ENCODE peak calls at places on chromosomes 5 and 9, in eight cellular contexts. T is stomach; W is cardiac muscle cell; G is CD8-positive, alpha-beta memory T cell; V is aorta; F is AG04450; J is heart right ventricle; E is lung. S is an unnamed sample.

GRCh38 chr9:136847065-136847826 is 2.0 kb upstream of the PHPT1 start:
- DNase-seq in T (peak; percentile 65), W (peak; percentile 80), G (no peak), V (no peak), F (no peak), J (peak; percentile 71), E (peak; percentile 73), S (no peak)

GRCh38 chr9:138100711-138101349 is 223.2 kb downstream of the CACNA1B start:
- DNase-seq in T (peak; percentile 16), W (no peak), G (no peak), V (peak; percentile 63), F (no peak), J (no peak), E (no peak), S (no peak)

GRCh38 chr5:32332971-32333370 is 20.2 kb upstream of the MTMR12 start:
- DNase-seq in T (no peak), W (no peak), G (no peak), V (no peak), F (no peak), J (no peak), E (no peak), S (no peak)

GRCh38 chr5:107812570-107813141 is 141.9 kb upstream of the EFNA5 start:
- DNase-seq in T (no peak), W (peak; percentile 9), G (no peak), V (no peak), F (peak; percentile 66), J (peak; percentile 59), E (no peak), S (no peak)

GRCh38 chr9:96618209-96619108 is 1.2 kb downstream of the CDC14B start:
- DNase-seq in T (peak; percentile 52), W (peak; percentile 58), G (peak; percentile 7), V (peak; percentile 91), F (no peak), J (peak; percentile 40), E (no peak), S (peak; percentile 85)

GRCh38 chr9:133144887-133145466 is 18.7 kb downstream of the GBGT1 start:
- DNase-seq in T (no peak), W (no peak), G (no peak), V (no peak), F (no peak), J (no peak), E (no peak), S (peak; percentile 46)

GRCh38 chr9:14272924-14273528 is 40.9 kb downstream of the NFIB start:
- DNase-seq in T (no peak), W (no peak), G (no peak), V (no peak), F (no peak), J (no peak), E (no peak), S (no peak)

GRCh38 chr9:98503867-98504800 is 204.6 kb downstream of the GABBR2 start:
- DNase-seq in T (no peak), W (no peak), G (no peak), V (no peak), F (no peak), J (no peak), E (peak; percentile 10), S (no peak)

GRCh38 chr5:135079282-135079681 is 45.3 kb upstream of the PITX1 start:
- DNase-seq in T (no peak), W (no peak), G (no peak), V (peak; percentile 19), F (no peak), J (no peak), E (no peak), S (no peak)

GRCh38 chr5:50666261-50667078 is at the start of gene PARP8:
- DNase-seq in T (peak; percentile 51), W (peak; percentile 65), G (peak; percentile 67), V (peak; percentile 82), F (peak; percentile 11), J (peak; percentile 58), E (peak; percentile 49), S (peak; percentile 16)

GRCh38 chr9:16769291-16769690 is 101.2 kb downstream of the BNC2 start:
- DNase-seq in T (no peak), W (no peak), G (no peak), V (no peak), F (no peak), J (no peak), E (no peak), S (no peak)

GRCh38 chr5:40797273-40798011 is 732 bp downstream of the PRKAA1 start:
- DNase-seq in T (peak; percentile 73), W (peak; percentile 88), G (peak; percentile 75), V (peak; percentile 92), F (no peak), J (peak; percentile 74), E (peak; percentile 73), S (peak; percentile 88)

DNA sequence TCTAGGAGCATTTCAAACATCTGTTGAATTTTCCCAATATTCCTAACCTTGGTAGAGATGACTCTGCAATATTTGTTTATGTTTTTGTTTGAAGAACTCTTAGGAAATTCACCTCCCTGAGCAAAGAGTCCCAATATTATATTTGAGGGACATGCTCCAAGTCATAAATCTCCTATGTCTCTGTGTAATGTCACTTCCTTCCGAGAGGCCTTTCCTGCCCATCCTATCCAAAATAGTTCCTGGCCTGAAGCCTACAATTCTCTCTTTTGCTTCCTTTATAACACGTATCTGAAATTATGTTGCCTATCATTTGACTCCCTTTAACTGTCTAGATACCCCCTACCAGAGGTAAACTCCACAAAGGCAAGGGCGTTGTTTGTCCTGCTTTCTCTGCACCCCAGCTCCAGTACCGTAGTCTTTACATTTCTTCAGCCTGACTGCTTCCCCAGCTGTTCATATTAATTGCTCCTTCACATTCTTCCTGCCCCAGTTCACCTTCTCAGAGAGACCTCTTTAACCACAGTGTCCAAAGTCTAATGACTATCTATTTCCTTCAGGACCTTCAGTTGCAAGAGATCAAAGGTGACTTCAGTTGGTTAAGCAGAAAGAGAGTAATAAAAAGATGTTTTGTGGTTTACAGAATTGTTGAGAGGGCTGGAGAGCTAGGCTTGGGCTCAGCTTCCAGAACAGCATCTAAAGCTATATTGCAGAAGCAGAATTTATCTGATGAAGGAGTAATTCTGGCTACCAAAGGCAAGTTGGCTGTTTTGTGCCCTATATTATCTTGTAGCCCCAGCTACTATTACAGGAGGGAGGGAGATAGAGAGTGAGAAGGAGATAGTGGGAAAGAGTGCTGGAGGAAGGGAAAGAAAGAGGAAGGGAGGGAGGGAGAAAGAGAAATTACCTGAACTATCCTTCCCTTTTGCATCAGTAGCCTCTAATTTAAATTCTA is 109.3 kb upstream of the TMEM161B start:
- DNase-seq in T (no peak), W (no peak), G (no peak), V (no peak), F (no peak), J (no peak), E (no peak), S (peak; percentile 35)
- H3K9me3 ChIP-seq in T (no peaks in the 10 kb centered on the region), W (no peaks in the 10 kb centered on the region), G (no peaks in the 10 kb centered on the region), V (peaks cover 5% of the 10 kb centered on the region), F (no peaks in the 10 kb centered on the region), J (no peaks in the 10 kb centered on the region), E (no peaks in the 10 kb centered on the region), S (no peaks in the 10 kb centered on the region)

DNA sequence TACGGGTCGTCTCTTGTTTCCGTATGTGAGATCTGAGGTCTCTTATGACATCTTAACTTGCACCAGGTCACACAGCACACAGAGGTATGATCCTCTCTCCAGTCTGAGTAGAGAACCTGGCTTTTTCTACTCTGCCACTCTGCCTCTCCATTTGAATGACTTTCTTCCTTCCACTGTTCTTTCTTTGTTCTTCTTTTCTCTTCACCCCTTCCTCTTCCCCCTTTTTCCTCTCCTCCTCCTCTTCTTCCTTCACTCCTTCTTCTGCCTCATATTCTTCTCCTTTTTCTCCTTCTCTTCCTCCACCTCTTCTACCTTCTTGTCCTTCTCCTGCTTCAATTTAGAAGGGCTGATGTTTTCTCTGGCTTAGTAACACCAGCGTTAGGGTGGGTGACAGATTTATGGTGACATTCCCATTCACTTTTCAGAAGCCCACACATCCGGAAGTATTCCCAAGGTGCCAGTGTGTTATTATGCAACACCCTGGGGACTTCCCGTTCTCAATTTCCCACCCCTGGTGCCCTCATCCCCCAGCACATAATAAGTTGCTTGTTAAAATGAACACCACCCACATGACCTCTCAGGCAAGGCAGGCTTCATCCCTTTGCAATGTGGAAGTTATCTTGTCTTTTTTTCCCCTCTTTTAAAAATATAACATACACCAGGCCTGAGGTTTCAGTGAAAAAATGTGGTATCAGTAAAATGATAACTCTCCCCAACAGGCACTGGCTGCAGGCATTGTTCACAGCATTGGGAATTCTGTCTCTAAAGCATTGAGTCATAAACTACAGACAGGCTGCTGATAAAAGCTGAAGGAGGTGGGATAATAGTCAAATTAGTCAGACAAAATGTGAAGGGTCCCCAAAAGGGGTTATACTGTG is 122.1 kb downstream of the PAPPA start:
- DNase-seq in T (no peak), W (peak; percentile 81), G (no peak), V (no peak), F (no peak), J (no peak), E (no peak), S (no peak)
- H3K27me3 ChIP-seq in T (no peaks in the 10 kb centered on the region), W (peaks cover 16% of the 10 kb centered on the region), G (no peaks in the 10 kb centered on the region), V (no peaks in the 10 kb centered on the region), F (no peaks in the 10 kb centered on the region), J (no peaks in the 10 kb centered on the region), E (no peaks in the 10 kb centered on the region), S (no peaks in the 10 kb centered on the region)

DNA sequence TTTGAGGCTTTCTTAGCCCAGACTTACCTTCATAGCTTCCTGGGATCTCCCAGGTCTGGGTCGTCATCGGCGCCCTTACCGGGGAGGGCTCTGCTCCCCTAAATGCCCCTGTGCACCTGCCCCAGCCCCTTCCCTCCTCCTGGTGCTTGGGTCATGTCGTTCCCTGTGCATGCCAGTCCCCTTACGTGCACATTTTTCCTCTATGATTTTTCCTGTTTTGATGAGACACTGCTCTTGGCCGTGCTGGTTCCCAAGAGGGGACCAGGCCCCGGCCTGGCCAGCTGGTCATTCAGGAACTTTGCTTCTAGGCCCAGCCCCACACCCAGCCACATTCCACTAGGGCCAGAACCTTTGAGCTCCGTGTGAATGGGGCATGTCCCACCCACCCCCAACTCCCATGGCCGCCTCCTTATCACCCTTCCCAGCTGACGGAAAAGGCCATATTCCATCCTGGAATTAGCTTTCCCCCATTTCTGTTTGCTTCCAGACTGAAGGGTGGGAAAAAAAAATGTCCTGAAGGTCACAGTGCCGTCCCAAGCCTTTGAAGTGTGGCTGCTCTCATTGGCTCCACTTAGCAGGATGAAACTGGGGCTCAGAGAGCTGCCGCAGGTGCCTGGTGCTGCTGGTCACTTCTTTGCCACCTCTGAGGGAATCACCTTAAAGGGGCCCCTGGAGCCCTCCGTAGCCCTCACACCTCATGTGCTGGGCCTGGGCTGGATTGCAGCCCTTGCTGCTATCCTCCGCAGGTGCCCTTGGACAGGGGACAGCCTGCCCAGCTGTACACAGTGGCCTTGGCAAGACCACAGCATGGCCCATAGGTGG is 25.1 kb downstream of the ERGIC1 start:
- DNase-seq in T (peak; percentile 73), W (peak; percentile 70), G (no peak), V (peak; percentile 93), F (peak; percentile 47), J (peak; percentile 85), E (peak; percentile 66), S (no peak)
- H3K9me3 ChIP-seq in T (no peaks in the 10 kb centered on the region), W (no peaks in the 10 kb centered on the region), G (no peaks in the 10 kb centered on the region), V (no peaks in the 10 kb centered on the region), F (no peaks in the 10 kb centered on the region), J (no peaks in the 10 kb centered on the region), E (no peaks in the 10 kb centered on the region), S (no peaks in the 10 kb centered on the region)

DNA sequence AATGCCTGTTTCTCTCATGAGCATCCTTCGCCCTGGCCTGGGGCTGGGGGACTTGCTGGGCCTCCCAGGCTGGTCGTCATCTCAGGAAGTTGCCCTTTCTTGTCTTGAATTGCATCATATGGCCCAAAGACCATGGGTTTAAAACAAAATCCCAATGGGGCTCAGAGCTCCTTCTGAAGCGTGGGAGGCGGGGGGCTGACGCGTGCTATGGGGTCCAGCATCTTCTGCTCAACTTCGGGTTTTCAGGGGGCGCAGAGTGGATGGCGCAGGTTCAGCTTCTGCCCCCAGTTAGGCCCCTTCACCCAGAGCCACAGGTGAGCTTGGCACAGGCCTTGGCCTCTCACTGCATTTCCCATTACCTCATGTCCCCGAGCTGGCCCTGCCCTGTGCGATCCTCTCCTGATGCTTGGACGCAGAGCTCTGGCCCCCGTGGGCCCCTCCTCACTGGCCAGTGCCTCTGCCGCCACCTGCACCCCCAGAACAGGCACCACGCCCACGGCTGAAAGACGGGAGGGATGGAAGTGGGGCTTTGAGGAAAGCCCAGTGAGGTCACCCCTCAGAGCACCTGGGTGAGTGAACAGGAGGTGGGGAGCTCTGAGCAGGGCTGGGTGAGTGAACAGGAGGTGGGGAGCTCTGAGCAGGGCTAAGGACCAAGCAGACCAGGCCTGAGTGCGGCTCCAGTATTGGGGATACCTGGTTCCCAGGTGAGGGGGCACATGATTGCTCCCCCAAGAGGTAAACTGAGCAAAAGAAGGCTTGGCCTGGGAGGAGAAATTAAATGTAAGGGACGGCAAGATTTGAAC is 56.0 kb downstream of the TRIP13 start:
- DNase-seq in T (no peak), W (no peak), G (no peak), V (peak; percentile 41), F (no peak), J (no peak), E (no peak), S (no peak)
- H3K27me3 ChIP-seq in T (peaks cover 27% of the 10 kb centered on the region), W (peaks cover 5% of the 10 kb centered on the region), G (peaks cover 13% of the 10 kb centered on the region), V (no peaks in the 10 kb centered on the region), F (peaks cover 89% of the 10 kb centered on the region), J (peaks cover 57% of the 10 kb centered on the region), E (peaks cover 4% of the 10 kb centered on the region), S (peaks cover 9% of the 10 kb centered on the region)

S was measured in SJCRH30.